ENCODE peak calls at places on chromosomes 4 and X, in eight cellular contexts. G is natural killer cell; V is activated CD4-positive, alpha-beta memory T cell treated with anti-CD3 and anti-CD28 coated beads, Interleukin-2, amount 10 ng/mL, durations not matched to agents 7 days and 5 days; A is activated T-helper 1 cell treated with anti-CD3 and anti-CD28 coated beads, Interleukin-12 subunit alpha, Interleukin-12 subunit beta, Interleukin-2, Interleukin-4 antibody, amounts not matched to agents 30 ng/mL and 10 ng/mL and 1 ng/mL, durations not matched to agents 14 hours and 24 hours and 36 hours; F is mesendoderm; P is COR-L47; R is AG10803; Q is neuronal stem cell. H is an unnamed sample.

GRCh38 chr4:35934370-35934981 is 309.8 kb downstream of the ARAP2 start:
- DNase-seq in G (no peak), V (no peak), A (no peak), F (peak), P (peak), R (peak), Q (peak), H (no peak)

GRCh38 chrX:101931104-101931493 is 728 bp downstream of the ZMAT1 start:
- DNase-seq in G (no peak), V (no peak), A (no peak), F (no peak), P (no peak), R (no peak), Q (peak), H (no peak)

GRCh38 chrX:13014111-13015094 is 30.0 kb downstream of the FAM9C start:
- DNase-seq in G (no peak), V (no peak), A (no peak), F (peak), P (no peak), R (no peak), Q (no peak), H (no peak)

GRCh38 chrX:119502727-119503483 is 34.7 kb downstream of the SLC25A5 start:
- DNase-seq in G (no peak), V (peak), A (peak), F (no peak), P (peak), R (peak), Q (no peak), H (no peak)

GRCh38 chr4:41661447-41662076 is 87.0 kb downstream of the PHOX2B start:
- DNase-seq in G (no peak), V (peak), A (no peak), F (peak), P (peak), R (peak), Q (peak), H (no peak)

GRCh38 chrX:49179358-49179757 is 6.8 kb downstream of the PRICKLE3 start:
- DNase-seq in G (no peak), V (no peak), A (no peak), F (no peak), P (no peak), R (no peak), Q (no peak), H (no peak)

GRCh38 chr4:114384629-114385028 is 214.0 kb upstream of the UGT8 start:
- DNase-seq in G (no peak), V (no peak), A (no peak), F (peak), P (peak), R (peak), Q (no peak), H (no peak)

GRCh38 chr4:123632646-123633045 is 236.1 kb downstream of the SPRY1 start:
- DNase-seq in G (no peak), V (no peak), A (no peak), F (no peak), P (no peak), R (peak), Q (no peak), H (no peak)

GRCh38 chr4:158535130-158535614 is 13.5 kb downstream of the RXFP1 start:
- DNase-seq in G (no peak), V (no peak), A (no peak), F (no peak), P (no peak), R (peak), Q (no peak), H (no peak)

GRCh38 chrX:18574591-18574990 is 97.3 kb downstream of the RS1 start:
- DNase-seq in G (no peak), V (no peak), A (no peak), F (no peak), P (no peak), R (peak), Q (no peak), H (no peak)

GRCh38 chr4:107709916-107710315 is 10.1 kb downstream of the PAPSS1 start:
- DNase-seq in G (no peak), V (no peak), A (no peak), F (no peak), P (no peak), R (no peak), Q (no peak), H (no peak)

GRCh38 chrX:39874202-39874816 is 223.4 kb downstream of the BCOR start:
- DNase-seq in G (no peak), V (peak), A (peak), F (no peak), P (no peak), R (no peak), Q (no peak), H (no peak)

GRCh38 chrX:68823413-68824151 is 5.2 kb upstream of the EFNB1 start:
- DNase-seq in G (no peak), V (no peak), A (no peak), F (no peak), P (no peak), R (no peak), Q (no peak), H (no peak)

GRCh38 chr4:55468724-55469123 is 73.0 kb downstream of the TMEM165 start:
- DNase-seq in G (no peak), V (no peak), A (no peak), F (no peak), P (no peak), R (peak), Q (no peak), H (no peak)

GRCh38 chrX:123481908-123482873 is 250.7 kb downstream of the THOC2 start:
- DNase-seq in G (no peak), V (no peak), A (no peak), F (peak), P (no peak), R (peak), Q (peak), H (no peak)

GRCh38 chr4:952881-953573 is 20.3 kb downstream of the DGKQ start:
- DNase-seq in G (no peak), V (no peak), A (no peak), F (no peak), P (no peak), R (no peak), Q (no peak), H (no peak)

GRCh38 chr4:142274137-142274536 is 572.0 kb downstream of the INPP4B start:
- DNase-seq in G (no peak), V (no peak), A (no peak), F (no peak), P (no peak), R (peak), Q (no peak), H (no peak)

GRCh38 chrX:21989415-21989814 is 42.7 kb upstream of the PHEX start:
- DNase-seq in G (no peak), V (no peak), A (no peak), F (no peak), P (no peak), R (no peak), Q (no peak), H (no peak)

GRCh38 chr4:176622251-176622968 is 170.3 kb downstream of the VEGFC start:
- DNase-seq in G (no peak), V (no peak), A (no peak), F (no peak), P (no peak), R (peak), Q (no peak), H (no peak)

GRCh38 chr4:111923786-111924185 is 221.5 kb upstream of the FAM241A start:
- DNase-seq in G (no peak), V (no peak), A (no peak), F (no peak), P (no peak), R (peak), Q (no peak), H (no peak)

GRCh38 chrX:32421266-32421665 is 790.1 kb downstream of the DMD start:
- DNase-seq in G (no peak), V (no peak), A (no peak), F (no peak), P (no peak), R (no peak), Q (no peak), H (no peak)

GRCh38 chr4:10183462-10183861 is 66.9 kb upstream of the WDR1 start:
- DNase-seq in G (no peak), V (peak), A (peak), F (no peak), P (no peak), R (peak), Q (no peak), H (no peak)

GRCh38 chr4:3475041-3475712 is 12.1 kb downstream of the DOK7 start:
- DNase-seq in G (no peak), V (no peak), A (no peak), F (no peak), P (no peak), R (no peak), Q (no peak), H (no peak)

GRCh38 chr4:124139044-124139443 is 573.5 kb downstream of the ANKRD50 start:
- DNase-seq in G (no peak), V (no peak), A (no peak), F (no peak), P (no peak), R (no peak), Q (no peak), H (no peak)

GRCh38 chr4:166459616-166460015 is 586.6 kb downstream of the TLL1 start:
- DNase-seq in G (no peak), V (no peak), A (no peak), F (no peak), P (no peak), R (no peak), Q (no peak), H (no peak)

GRCh38 chrX:96004386-96004785 is 680.3 kb upstream of the DIAPH2 start:
- DNase-seq in G (no peak), V (no peak), A (no peak), F (peak), P (no peak), R (peak), Q (no peak), H (no peak)

GRCh38 chr4:7237863-7238262 is 45.5 kb downstream of the SORCS2 start:
- DNase-seq in G (no peak), V (no peak), A (no peak), F (no peak), P (no peak), R (peak), Q (no peak), H (no peak)

GRCh38 chr4:113837397-113837796 is 75.9 kb upstream of the CAMK2D start:
- DNase-seq in G (no peak), V (no peak), A (no peak), F (peak), P (no peak), R (peak), Q (no peak), H (no peak)

GRCh38 chr4:108010167-108010566 is 20.5 kb downstream of the HADH start:
- DNase-seq in G (no peak), V (no peak), A (no peak), F (no peak), P (no peak), R (peak), Q (no peak), H (no peak)

GRCh38 chrX:86805241-86805640 is 657.0 kb downstream of the DACH2 start:
- DNase-seq in G (no peak), V (no peak), A (no peak), F (peak), P (no peak), R (no peak), Q (no peak), H (no peak)

GRCh38 chr4:37967749-37968148 is 7.6 kb downstream of the PTTG2 start:
- DNase-seq in G (no peak), V (no peak), A (no peak), F (no peak), P (no peak), R (peak), Q (no peak), H (no peak)

GRCh38 chrX:150352581-150352980 is 10.5 kb upstream of the MAMLD1 start:
- DNase-seq in G (no peak), V (no peak), A (no peak), F (no peak), P (no peak), R (no peak), Q (no peak), H (no peak)

GRCh38 chr4:157204634-157205244 is 15.8 kb upstream of the GRIA2 start:
- DNase-seq in G (no peak), V (no peak), A (no peak), F (peak), P (no peak), R (peak), Q (no peak), H (no peak)